ENCODE peak calls at places on chromosomes 12 and 14, in seven cellular contexts. H is IMR-90, Y is trophoblast cell, K is mesenchymal stem cell, I is H1, A is neuronal stem cell, Q is H9. V is an unnamed sample.

GRCh38 chr12:92042791-92043531 is 102.7 kb downstream of the BTG1 start:
- DNase-seq in I (no peak), A (no peak), H (peak; percentile 28), Y (no peak), Q (no peak), K (no peak), V (no peak)

GRCh38 chr14:24943024-24943423 is 106.9 kb downstream of the STXBP6 start:
- DNase-seq in I (peak; percentile 61), H (no peak), K (no peak), A (no peak), Q (peak; percentile 90), Y (no peak), V (peak; percentile 76)

GRCh38 chr12:43762596-43762995 is 3.8 kb downstream of the IRAK4 start:
- DNase-seq in I (no peak), H (no peak), K (no peak), Q (no peak), A (no peak), Y (no peak), V (peak; percentile 72)

GRCh38 chr12:75944097-75944904 is 87.3 kb downstream of the PHLDA1 start:
- DNase-seq in Q (peak; percentile 62), Y (peak; percentile 73), I (no peak), A (no peak), H (peak; percentile 95), K (peak; percentile 95), V (peak; percentile 90)

GRCh38 chr14:94386085-94387031 is 2.0 kb downstream of the SERPINA1 start:
- DNase-seq in H (no peak), K (no peak), A (no peak), Q (no peak), I (no peak), Y (no peak), V (no peak)

GRCh38 chr14:34168656-34169055 is 217.8 kb upstream of the EGLN3 start:
- DNase-seq in Q (no peak), I (no peak), A (no peak), H (no peak), K (no peak), Y (no peak), V (no peak)

GRCh38 chr14:52876311-52876710 is 74.5 kb downstream of the FERMT2 start:
- DNase-seq in K (peak; percentile 37), Y (peak; percentile 79), I (no peak), H (peak; percentile 77), A (no peak), Q (no peak), V (peak; percentile 70)

GRCh38 chr14:23572524-23572828 is 4.9 kb upstream of the AP1G2 start:
- DNase-seq in H (no peak), Y (no peak), Q (no peak), A (no peak), K (no peak), I (no peak), V (no peak)

GRCh38 chr14:49992901-49993335 is 100.0 kb downstream of the ARF6 start:
- DNase-seq in I (no peak), H (peak; percentile 91), K (peak; percentile 95), Q (no peak), A (no peak), Y (peak; percentile 43), V (no peak)

GRCh38 chr12:107329569-107330324 is 236.4 kb upstream of the CRY1 start:
- DNase-seq in Q (no peak), I (no peak), Y (peak; percentile 45), K (peak; percentile 55), A (no peak), H (peak; percentile 43), V (no peak)

GRCh38 chr14:65164068-65164824 is 61.9 kb upstream of the MAX start:
- DNase-seq in Q (no peak), K (peak; percentile 58), I (no peak), H (peak; percentile 61), Y (peak; percentile 73), A (peak; percentile 44), V (peak; percentile 53)

GRCh38 chr12:685388-685787 is 22.1 kb upstream of the NINJ2 start:
- DNase-seq in K (peak; percentile 12), H (peak; percentile 28), A (no peak), I (no peak), Y (no peak), Q (no peak), V (peak; percentile 73)

GRCh38 chr14:71985538-71986234 is 53.5 kb downstream of the RGS6 start:
- DNase-seq in K (no peak), A (no peak), Y (no peak), I (no peak), H (no peak), Q (no peak), V (no peak)

GRCh38 chr14:61940669-61941420 is 178.6 kb downstream of the SNAPC1 start:
- DNase-seq in K (no peak), Y (peak; percentile 98), A (no peak), Q (peak; percentile 36), H (no peak), I (no peak), V (peak; percentile 93)

GRCh38 chr12:122834921-122835692 is at the start of gene HIP1R:
- DNase-seq in K (no peak), I (peak; percentile 78), Q (peak; percentile 69), Y (peak; percentile 80), A (peak; percentile 57), H (no peak), V (peak; percentile 23)

GRCh38 chr14:73610692-73611091 is 1.6 kb upstream of the ACOT6 start:
- DNase-seq in H (peak; percentile 22), A (no peak), Y (no peak), Q (no peak), I (no peak), K (peak; percentile 53), V (no peak)

GRCh38 chr12:21985155-21985554 is 43.9 kb upstream of the ABCC9 start:
- DNase-seq in I (no peak), A (no peak), Y (peak; percentile 14), Q (no peak), H (peak; percentile 79), K (no peak), V (no peak)

GRCh38 chr14:50351016-50351415 is 38.9 kb downstream of the DMAC2L start:
- DNase-seq in K (peak; percentile 47), H (peak; percentile 55), Y (no peak), A (no peak), Q (no peak), I (no peak), V (no peak)

GRCh38 chr12:22283006-22283506 is 51.5 kb downstream of the ST8SIA1 start:
- DNase-seq in K (peak; percentile 74), A (no peak), Y (peak; percentile 58), I (no peak), Q (no peak), H (peak; percentile 85), V (no peak)

GRCh38 chr14:68955164-68955921 is 23.8 kb downstream of the ACTN1 start:
- DNase-seq in A (no peak), K (peak; percentile 53), Y (no peak), I (no peak), Q (no peak), H (peak; percentile 42), V (no peak)

GRCh38 chr12:46153267-46153872 is 115.5 kb downstream of the SLC38A1 start:
- DNase-seq in A (no peak), H (peak; percentile 52), Y (peak; percentile 48), Q (no peak), I (no peak), K (peak; percentile 42), V (peak; percentile 33)

GRCh38 chr12:92055877-92056276 is 89.8 kb downstream of the BTG1 start:
- DNase-seq in H (no peak), Q (no peak), I (no peak), K (no peak), A (no peak), Y (no peak), V (no peak)

GRCh38 chr12:106297681-106298080 is 4.9 kb upstream of the TCP11L2 start:
- DNase-seq in K (no peak), I (no peak), Q (peak; percentile 79), Y (no peak), H (no peak), A (no peak), V (peak; percentile 38)

GRCh38 chr12:22978962-22979361 is 354.0 kb downstream of the ETNK1 start:
- DNase-seq in A (no peak), Q (no peak), K (peak; percentile 47), H (peak; percentile 95), I (no peak), Y (peak; percentile 21), V (no peak)

GRCh38 chr12:98373982-98374381 is 141.4 kb upstream of the TMPO start:
- DNase-seq in Y (no peak), A (no peak), K (no peak), Q (no peak), H (no peak), I (no peak), V (peak; percentile 51)

GRCh38 chr12:49539406-49540228 is 787 bp downstream of the KCNH3 start:
- DNase-seq in I (no peak), K (no peak), Y (no peak), Q (peak; percentile 31), A (no peak), H (no peak), V (no peak)

GRCh38 chr12:124952801-124953200 is 36.1 kb downstream of the DHX37 start:
- DNase-seq in I (no peak), H (no peak), A (no peak), Q (no peak), Y (peak; percentile 89), K (no peak), V (no peak)

GRCh38 chr12:105235299-105235746 is 651 bp downstream of the APPL2 start:
- DNase-seq in K (peak; percentile 38), H (peak; percentile 26), A (no peak), Y (no peak), I (no peak), Q (no peak), V (no peak)

GRCh38 chr12:101567918-101568317 is 26.9 kb upstream of the MYBPC1 start:
- DNase-seq in Q (no peak), A (no peak), Y (no peak), H (no peak), I (no peak), K (no peak), V (no peak)

GRCh38 chr12:121278450-121279375 is 17.8 kb downstream of the CAMKK2 start:
- DNase-seq in H (peak; percentile 74), Y (peak; percentile 38), Q (no peak), I (no peak), A (no peak), K (no peak), V (no peak)
- H3K23ac ChIP-seq in H (peak overlapping the region; percentile 39), Y (no peak overlapping the region), Q (no peak overlapping the region), I (no peak overlapping the region), A (no peak overlapping the region), K (no peak overlapping the region), V (no peak overlapping the region)

DNA sequence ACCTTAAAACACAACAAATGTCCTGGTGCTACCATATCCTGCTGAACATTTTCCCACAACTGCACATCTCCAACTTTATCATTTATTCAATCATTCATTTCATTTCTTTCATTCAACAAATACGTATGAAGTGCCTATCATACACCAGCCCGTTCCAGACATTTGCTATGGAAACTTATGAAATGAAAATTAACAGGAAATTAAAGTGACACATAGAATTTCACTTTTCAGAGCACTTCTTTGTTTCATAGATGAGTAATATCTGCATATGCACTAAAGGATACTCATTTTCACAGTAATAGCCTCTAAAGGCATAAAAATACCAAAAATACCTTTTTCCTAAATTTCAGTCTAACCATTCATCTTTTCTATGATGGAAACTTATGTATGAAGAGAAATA is 12.6 kb downstream of the CNIH1 start:
- DNase-seq in A (no peak), K (no peak), H (no peak), Y (no peak), Q (no peak), I (no peak), V (no peak)
- H3K23ac ChIP-seq in A (no peak overlapping the region), K (no peak overlapping the region), H (no peak overlapping the region), Y (no peak overlapping the region), Q (no peak overlapping the region), I (no peak overlapping the region), V (no peak overlapping the region)

GRCh38 chr14:27623782-27624181 is 1025.9 kb upstream of the NOVA1 start:
- DNase-seq in I (no peak), K (no peak), A (no peak), H (no peak), Y (no peak), Q (no peak), V (no peak)
- H3K23ac ChIP-seq in I (no peak overlapping the region), K (no peak overlapping the region), A (no peak overlapping the region), H (no peak overlapping the region), Y (no peak overlapping the region), Q (no peak overlapping the region), V (no peak overlapping the region)

GRCh38 chr12:40770781-40771180 is 78.5 kb downstream of the CNTN1 start:
- DNase-seq in K (no peak), A (no peak), I (no peak), H (no peak), Q (no peak), Y (no peak), V (no peak)
- H3K23ac ChIP-seq in K (no peak overlapping the region), A (no peak overlapping the region), I (no peak overlapping the region), H (no peak overlapping the region), Q (no peak overlapping the region), Y (no peak overlapping the region), V (no peak overlapping the region)